ENCODE peak calls at places on chromosomes 2 and 18, in ten cellular contexts. I, N, F, D, E, O, S, Q, K and B are unnamed samples.

GRCh38 chr2:127485051-127485693 is 41.1 kb downstream of the IWS1 start:
- DNase-seq in I (no peak), N (no peak), F (no peak), D (no peak), E (no peak), O (no peak), S (no peak), Q (no peak), K (no peak), B (no peak)

GRCh38 chr2:156999657-157000056 is 257.8 kb upstream of the GALNT5 start:
- DNase-seq in I (no peak), N (no peak), F (no peak), D (no peak), E (no peak), O (no peak), S (no peak), Q (no peak), K (no peak), B (no peak)

GRCh38 chr2:37472959-37473358 is 128.5 kb downstream of the QPCT start:
- DNase-seq in I (no peak), N (no peak), F (no peak), D (peak; percentile 15), E (no peak), O (no peak), S (no peak), Q (no peak), K (peak; percentile 73), B (peak; percentile 29)

GRCh38 chr2:224183086-224183485 is 144.0 kb upstream of the SERPINE2 start:
- DNase-seq in I (no peak), N (no peak), F (no peak), D (no peak), E (no peak), O (no peak), S (no peak), Q (no peak), K (no peak), B (no peak)

GRCh38 chr2:218691234-218691633 is 19.3 kb downstream of the STK36 start:
- DNase-seq in I (no peak), N (no peak), F (no peak), D (no peak), E (no peak), O (no peak), S (no peak), Q (no peak), K (no peak), B (no peak)

GRCh38 chr2:202542142-202542541 is 92.6 kb upstream of the FAM117B start:
- DNase-seq in I (no peak), N (no peak), F (no peak), D (no peak), E (no peak), O (no peak), S (no peak), Q (no peak), K (no peak), B (no peak)

GRCh38 chr18:45505497-45506206 is 109.6 kb upstream of the SLC14A2 start:
- DNase-seq in I (no peak), N (no peak), F (no peak), D (no peak), E (no peak), O (no peak), S (no peak), Q (no peak), K (no peak), B (no peak)

GRCh38 chr2:226524381-226524843 is 275.2 kb downstream of the IRS1 start:
- DNase-seq in I (no peak), N (no peak), F (no peak), D (no peak), E (no peak), O (no peak), S (no peak), Q (no peak), K (peak; percentile 83), B (no peak)

GRCh38 chr18:36312806-36313395 is 15.4 kb downstream of the FHOD3 start:
- DNase-seq in I (no peak), N (no peak), F (no peak), D (no peak), E (no peak), O (no peak), S (no peak), Q (no peak), K (peak; percentile 49), B (no peak)

GRCh38 chr2:234673961-234674759 is 177.3 kb upstream of the ARL4C start:
- DNase-seq in I (no peak), N (no peak), F (no peak), D (no peak), E (no peak), O (no peak), S (no peak), Q (no peak), K (no peak), B (no peak)

GRCh38 chr2:133837441-133838090 is 269.3 kb upstream of the NCKAP5 start:
- DNase-seq in I (no peak), N (no peak), F (no peak), D (no peak), E (no peak), O (no peak), S (no peak), Q (no peak), K (no peak), B (no peak)

GRCh38 chr2:54724560-54725342 is 1.3 kb downstream of the EML6 start:
- DNase-seq in I (peak; percentile 59), N (no peak), F (peak; percentile 32), D (peak; percentile 24), E (peak; percentile 60), O (peak; percentile 52), S (peak; percentile 7), Q (peak; percentile 55), K (no peak), B (no peak)

GRCh38 chr18:48548404-48548771 is 9.6 kb downstream of the CTIF start:
- DNase-seq in I (no peak), N (no peak), F (no peak), D (no peak), E (no peak), O (no peak), S (no peak), Q (no peak), K (no peak), B (no peak)

GRCh38 chr2:126658316-126658909 is 2.5 kb downstream of the GYPC start:
- DNase-seq in I (no peak), N (no peak), F (peak; percentile 6), D (no peak), E (no peak), O (no peak), S (no peak), Q (no peak), K (no peak), B (no peak)

GRCh38 chr18:49499046-49499637 is 12.1 kb upstream of the C18orf32 start:
- DNase-seq in I (no peak), N (no peak), F (no peak), D (no peak), E (no peak), O (no peak), S (no peak), Q (no peak), K (no peak), B (no peak)

GRCh38 chr2:179218848-179219594 is 45.6 kb downstream of the SESTD1 start:
- DNase-seq in I (peak; percentile 80), N (peak; percentile 62), F (peak; percentile 12), D (peak; percentile 77), E (peak; percentile 39), O (peak; percentile 63), S (peak; percentile 29), Q (peak; percentile 27), K (peak; percentile 87), B (peak; percentile 67)

GRCh38 chr18:46343940-46344372 is 239.8 kb downstream of the HAUS1 start:
- DNase-seq in I (peak; percentile 60), N (no peak), F (peak; percentile 60), D (no peak), E (peak; percentile 69), O (peak; percentile 63), S (peak; percentile 62), Q (no peak), K (no peak), B (no peak)

GRCh38 chr2:194730266-194730665 is 926.8 kb upstream of the SLC39A10 start:
- DNase-seq in I (no peak), N (no peak), F (no peak), D (no peak), E (no peak), O (no peak), S (no peak), Q (no peak), K (no peak), B (no peak)